ENCODE peak calls at places on chromosomes 1 and 21, in seven cellular contexts. U is left ventricle myocardium superior, F is T-helper 9 cell, I is neural crest cell, M is ACHN, C is esophagus squamous epithelium, V is cardiac fibroblast. R is an unnamed sample.

GRCh38 chr1:159854101-159854692 is 8.3 kb downstream of the VSIG8 start:
- DNase-seq in M (peak; percentile 81), I (peak; percentile 32), U (peak; percentile 91), V (peak; percentile 54), C (no peak), F (no peak), R (no peak)

GRCh38 chr1:46246548-46247432 is 773 bp upstream of the RAD54L start:
- DNase-seq in M (peak; percentile 55), U (peak; percentile 68), V (peak; percentile 49), C (no peak), F (peak; percentile 32), I (no peak), R (no peak)

GRCh38 chr1:214019499-214019898 is 31.7 kb downstream of the PROX1 start:
- DNase-seq in I (no peak), M (no peak), C (no peak), U (peak; percentile 40), V (no peak), F (no peak), R (no peak)

GRCh38 chr1:45456531-45456930 is 34.4 kb downstream of the TESK2 start:
- DNase-seq in M (no peak), I (no peak), U (no peak), F (no peak), C (no peak), V (no peak), R (no peak)

GRCh38 chr1:62271932-62272728 is 47.1 kb downstream of the KANK4 start:
- DNase-seq in U (no peak), I (no peak), F (no peak), V (no peak), M (no peak), C (no peak), R (no peak)

GRCh38 chr1:184160942-184161698 is 109.6 kb downstream of the TSEN15 start:
- DNase-seq in I (no peak), V (peak; percentile 75), M (no peak), C (no peak), F (no peak), U (no peak), R (no peak)

GRCh38 chr1:205444931-205445652 is 10.8 kb downstream of the BLACAT1 start:
- DNase-seq in V (no peak), U (peak; percentile 33), I (no peak), M (no peak), C (no peak), F (no peak), R (no peak)

GRCh38 chr1:112956503-112957132 is 622 bp upstream of the SLC16A1 start:
- DNase-seq in U (peak; percentile 46), C (no peak), I (no peak), M (no peak), V (no peak), F (peak; percentile 16), R (no peak)

GRCh38 chr21:39935716-39936115 is 68.5 kb downstream of the PCP4 start:
- DNase-seq in U (no peak), I (no peak), V (no peak), F (no peak), M (no peak), C (no peak), R (no peak)

GRCh38 chr1:31771891-31772668 is 7.9 kb upstream of the ADGRB2 start:
- DNase-seq in I (no peak), F (no peak), C (no peak), M (no peak), V (no peak), U (no peak), R (no peak)

GRCh38 chr1:12622506-12622905 is 4.5 kb upstream of the DHRS3 start:
- DNase-seq in V (no peak), F (no peak), M (no peak), I (no peak), C (no peak), U (no peak), R (no peak)

GRCh38 chr1:77533660-77534295 is 148.7 kb downstream of the ZZZ3 start:
- DNase-seq in V (peak; percentile 88), F (peak; percentile 45), M (peak; percentile 56), U (peak; percentile 34), C (no peak), I (peak; percentile 73), R (no peak)

GRCh38 chr1:202014915-202015676 is 4.7 kb downstream of the ELF3 start:
- DNase-seq in F (no peak), M (no peak), C (no peak), U (no peak), I (no peak), V (no peak), R (no peak)

GRCh38 chr1:107936498-107937481 is 28.2 kb downstream of the VAV3 start:
- DNase-seq in M (peak; percentile 49), U (no peak), C (no peak), I (no peak), V (peak; percentile 90), F (no peak), R (peak; percentile 41)

GRCh38 chr1:181479137-181479745 is 4.1 kb upstream of the CACNA1E start:
- DNase-seq in V (peak; percentile 71), U (peak; percentile 50), C (no peak), M (peak; percentile 62), F (no peak), I (peak; percentile 23), R (no peak)

GRCh38 chr1:228903573-228904122 is 168.4 kb downstream of the RHOU start:
- DNase-seq in U (no peak), F (no peak), I (no peak), C (no peak), M (peak; percentile 54), V (peak; percentile 5), R (no peak)

GRCh38 chr21:38300180-38300579 is 43.4 kb downstream of the KCNJ15 start:
- DNase-seq in M (no peak), V (no peak), C (no peak), I (no peak), F (no peak), U (no peak), R (no peak)

GRCh38 chr1:205502111-205502810 is 2.2 kb upstream of the CDK18 start:
- DNase-seq in M (no peak), U (no peak), V (no peak), F (no peak), C (no peak), I (no peak), R (no peak)

GRCh38 chr1:212035835-212036605 is 472 bp downstream of the DTL start:
- DNase-seq in C (no peak), V (no peak), U (no peak), I (no peak), F (no peak), M (no peak), R (no peak)

GRCh38 chr1:66732407-66733166 is 19.7 kb upstream of the DYNLT5 start:
- DNase-seq in I (no peak), M (no peak), U (no peak), F (no peak), C (no peak), V (no peak), R (no peak)

R was measured in SIG-M5.